ENCODE peak calls at places on chromosome 1, in five cellular contexts. N is EL, S is GM20000, X is IMR-90, W is psoas muscle. I is an unnamed sample.

GRCh38 chr1:94686882-94687281 is 133.3 kb upstream of the SLC44A3 start:
- DNase-seq in N (no peak), S (no peak), X (no peak), W (no peak), I (no peak)

GRCh38 chr1:231871471-231871870 is 244.9 kb downstream of the DISC1 start:
- DNase-seq in N (no peak), S (no peak), X (no peak), W (no peak), I (no peak)

GRCh38 chr1:23593556-23594148 is 34.4 kb upstream of the ID3 start:
- DNase-seq in N (no peak), S (no peak), X (peak; percentile 59), W (peak; percentile 31), I (no peak)

GRCh38 chr1:247517795-247518612 is 18.2 kb downstream of the OR2C3 start:
- DNase-seq in N (no peak), S (no peak), X (no peak), W (no peak), I (peak; percentile 1)

GRCh38 chr1:200379431-200379755 is 30.4 kb downstream of the ZNF281 start:
- DNase-seq in N (peak; percentile 97), S (no peak), X (peak; percentile 95), W (no peak), I (peak; percentile 93)

GRCh38 chr1:43783671-43784205 is 76.4 kb downstream of the ST3GAL3 start:
- DNase-seq in N (peak; percentile 45), S (peak; percentile 36), X (peak; percentile 51), W (no peak), I (no peak)

GRCh38 chr1:6427445-6428390 is 3.1 kb downstream of the ESPN start:
- DNase-seq in N (no peak), S (no peak), X (no peak), W (no peak), I (no peak)

GRCh38 chr1:210687582-210688279 is 359.0 kb downstream of the HHAT start:
- DNase-seq in N (peak; percentile 46), S (no peak), X (peak; percentile 12), W (no peak), I (no peak)

GRCh38 chr1:92990828-92991227 is 29.6 kb upstream of the DIPK1A start:
- DNase-seq in N (no peak), S (no peak), X (no peak), W (no peak), I (no peak)

GRCh38 chr1:11761988-11762406 is at the start of gene C1orf167:
- DNase-seq in N (no peak), S (no peak), X (no peak), W (no peak), I (no peak)

I was measured in fibroblast of pulmonary artery.